ENCODE peak calls at places on chromosome 10, in eight cellular contexts. G, A, D, Z, N, Y, C and S are unnamed samples.

GRCh38 chr10:115830260-115830970 is 442.6 kb downstream of the GFRA1 start:
- DNase-seq in C (no peak), Y (peak; percentile 43), Z (no peak), A (no peak), G (no peak), D (no peak), N (no peak), S (no peak)

GRCh38 chr10:100570518-100570865 is 34.7 kb downstream of the HIF1AN start:
- DNase-seq in A (no peak), G (no peak), Y (no peak), Z (no peak), C (no peak), D (no peak), N (no peak), S (no peak)

GRCh38 chr10:131018886-131019500 is 292.5 kb downstream of the TCERG1L start:
- DNase-seq in C (no peak), D (no peak), Y (no peak), Z (peak; percentile 76), N (no peak), A (no peak), G (no peak), S (no peak)

GRCh38 chr10:24046060-24046459 is 162.9 kb upstream of the KIAA1217 start:
- DNase-seq in G (no peak), Z (no peak), N (no peak), Y (no peak), D (no peak), A (no peak), C (no peak), S (no peak)

GRCh38 chr10:24642921-24643678 is 80.6 kb downstream of the ARHGAP21 start:
- DNase-seq in N (no peak), G (no peak), Y (no peak), C (no peak), Z (no peak), A (peak; percentile 86), D (peak; percentile 88), S (no peak)

GRCh38 chr10:59830601-59831259 is 75.6 kb downstream of the CCDC6 start:
- DNase-seq in C (peak; percentile 26), N (peak; percentile 53), Y (no peak), D (peak; percentile 57), G (no peak), Z (peak; percentile 89), A (peak; percentile 75), S (peak; percentile 63)

GRCh38 chr10:26938578-26938977 is 77.8 kb upstream of the ABI1 start:
- DNase-seq in Z (peak; percentile 48), D (no peak), N (no peak), A (no peak), C (no peak), G (no peak), Y (no peak), S (no peak)

GRCh38 chr10:110495731-110496552 is 1.8 kb upstream of the DUSP5 start:
- DNase-seq in N (peak; percentile 33), Y (peak; percentile 81), A (peak; percentile 94), C (peak; percentile 39), D (peak; percentile 83), Z (peak; percentile 78), G (peak; percentile 70), S (peak; percentile 27)

GRCh38 chr10:107733328-107733727 is 568.8 kb upstream of the SORCS1 start:
- DNase-seq in Z (no peak), G (no peak), D (peak; percentile 16), Y (peak; percentile 20), N (no peak), A (no peak), C (no peak), S (no peak)

GRCh38 chr10:30368065-30368718 is 19.1 kb upstream of the MTPAP start:
- DNase-seq in N (no peak), G (no peak), Y (no peak), A (peak; percentile 75), D (peak; percentile 67), Z (peak; percentile 65), C (no peak), S (no peak)

GRCh38 chr10:14389981-14390590 is 59.4 kb upstream of the FRMD4A start:
- DNase-seq in G (no peak), N (no peak), C (no peak), Y (no peak), Z (no peak), A (no peak), D (no peak), S (no peak)

GRCh38 chr10:17432738-17433137 is 21.7 kb downstream of the ST8SIA6 start:
- DNase-seq in G (no peak), C (no peak), Z (no peak), Y (no peak), N (no peak), A (no peak), D (peak; percentile 45), S (no peak)

GRCh38 chr10:50536617-50537252 is 87.0 kb downstream of the SGMS1 start:
- DNase-seq in D (peak; percentile 76), G (no peak), A (no peak), Y (no peak), N (no peak), C (no peak), Z (no peak), S (no peak)

GRCh38 chr10:74255214-74255613 is 104.2 kb downstream of the ADK start:
- DNase-seq in Z (no peak), C (no peak), Y (no peak), A (no peak), D (peak; percentile 11), G (no peak), N (no peak), S (no peak)

GRCh38 chr10:77500754-77501151 is 136.9 kb downstream of the KCNMA1 start:
- DNase-seq in Y (no peak), A (no peak), G (no peak), Z (no peak), D (no peak), N (no peak), C (no peak), S (no peak)

GRCh38 chr10:77504870-77505257 is 132.7 kb downstream of the KCNMA1 start:
- DNase-seq in Y (no peak), N (no peak), C (no peak), A (no peak), G (no peak), Z (peak; percentile 66), D (peak; percentile 93), S (no peak)

GRCh38 chr10:77501152-77501845 is 136.3 kb downstream of the KCNMA1 start:
- DNase-seq in D (peak; percentile 77), G (no peak), Z (no peak), N (peak; percentile 36), Y (peak; percentile 54), C (no peak), A (peak; percentile 82), S (no peak)

GRCh38 chr10:77504196-77504869 is 133.3 kb downstream of the KCNMA1 start:
- DNase-seq in G (no peak), C (no peak), Z (no peak), D (peak; percentile 71), A (peak; percentile 68), Y (no peak), N (no peak), S (no peak)

GRCh38 chr10:77501846-77502251 is 135.8 kb downstream of the KCNMA1 start:
- DNase-seq in G (no peak), N (no peak), A (no peak), Z (no peak), C (no peak), Y (no peak), D (peak; percentile 48), S (no peak)
- TF ChIP-seq CTCF in G (no peak), N (no peak), A (no peak), Z (peak; percentile 30), C (no peak), Y (no peak), D (no peak), S (no peak)

GRCh38 chr10:588246-589165 is 101.0 kb downstream of the DIP2C start:
- DNase-seq in Y (no peak), D (no peak), G (no peak), N (peak; percentile 25), C (peak; percentile 63), A (peak; percentile 67), Z (no peak), S (no peak)
- TF ChIP-seq CTCF in Y (peak; percentile 41), D (peak; percentile 19), G (no peak), N (peak; percentile 19), C (peak; percentile 47), A (peak; percentile 48), Z (peak; percentile 23), S (no peak)

GRCh38 chr10:20888620-20889337 is 8.3 kb downstream of the NEBL start:
- DNase-seq in Y (no peak), G (no peak), D (no peak), N (no peak), A (peak; percentile 55), C (no peak), Z (no peak), S (no peak)
- TF ChIP-seq CTCF in Y (no peak), G (no peak), D (no peak), N (no peak), A (no peak), C (no peak), Z (no peak), S (no peak)

GRCh38 chr10:22617516-22617915 is 96.9 kb downstream of the PIP4K2A start:
- DNase-seq in G (no peak), Y (no peak), C (no peak), Z (no peak), D (no peak), A (no peak), N (no peak), S (no peak)
- TF ChIP-seq CTCF in G (no peak), Y (no peak), C (no peak), Z (peak; percentile 40), D (no peak), A (peak; percentile 16), N (peak; percentile 15), S (no peak)

GRCh38 chr10:5582736-5583135 is 58.0 kb downstream of the CALML3 start:
- DNase-seq in Z (peak; percentile 69), Y (no peak), N (no peak), A (no peak), C (no peak), D (no peak), G (no peak), S (no peak)
- TF ChIP-seq CTCF in Z (peak; percentile 65), Y (no peak), N (no peak), A (peak; percentile 10), C (no peak), D (no peak), G (no peak), S (no peak)